ENCODE peak calls at places on chromosomes 5 and 9, in nine cellular contexts. M, O, G, R, P, A, Z, I and S are unnamed samples.

GRCh38 chr5:35131723-35132122 is 84.0 kb upstream of the AGXT2 start:
- DNase-seq in G (no peak), R (no peak), A (no peak), M (no peak), O (no peak), I (no peak), Z (no peak), P (no peak), S (no peak)

GRCh38 chr5:32325067-32325466 is 12.3 kb upstream of the MTMR12 start:
- DNase-seq in G (no peak), M (no peak), O (no peak), I (no peak), Z (no peak), P (no peak), R (no peak), A (peak; percentile 12), S (no peak)

GRCh38 chr9:108761530-108762347 is 94.0 kb downstream of the ACTL7B start:
- DNase-seq in Z (peak; percentile 67), G (peak; percentile 35), I (peak; percentile 32), R (peak; percentile 28), P (no peak), M (peak; percentile 79), A (peak; percentile 50), O (no peak), S (peak; percentile 28)

GRCh38 chr9:32955655-32956478 is 45.6 kb downstream of the APTX start:
- DNase-seq in G (no peak), A (no peak), M (peak; percentile 41), I (no peak), O (no peak), P (no peak), Z (no peak), R (no peak), S (no peak)

GRCh38 chr9:115517335-115518075 is 399.5 kb upstream of the TNC start:
- DNase-seq in Z (no peak), M (no peak), A (peak; percentile 18), P (no peak), O (no peak), R (no peak), I (no peak), G (no peak), S (no peak)

GRCh38 chr9:94865599-94866456 is 139.3 kb downstream of the AOPEP start:
- DNase-seq in P (no peak), A (peak; percentile 61), Z (no peak), O (no peak), G (peak; percentile 73), R (no peak), M (no peak), I (no peak), S (peak; percentile 37)

GRCh38 chr9:106708147-106708838 is 154.7 kb upstream of the ZNF462 start:
- DNase-seq in P (no peak), O (no peak), I (no peak), R (no peak), A (no peak), G (no peak), Z (no peak), M (no peak), S (no peak)

GRCh38 chr9:107431461-107431860 is 58.1 kb downstream of the KLF4 start:
- DNase-seq in Z (no peak), P (no peak), M (no peak), A (no peak), I (no peak), G (no peak), R (no peak), O (no peak), S (no peak)

GRCh38 chr9:89877051-89878002 is 272.5 kb downstream of the GADD45G start:
- DNase-seq in I (no peak), M (no peak), Z (no peak), P (peak; percentile 46), A (no peak), G (peak; percentile 42), R (no peak), O (no peak), S (no peak)

GRCh38 chr9:106860731-106861584 is 2.0 kb upstream of the ZNF462 start:
- DNase-seq in G (peak; percentile 66), A (peak; percentile 41), M (peak; percentile 83), I (no peak), P (peak; percentile 75), Z (peak; percentile 46), O (no peak), R (no peak), S (peak; percentile 42)

GRCh38 chr5:159601216-159601615 is 270.9 kb upstream of the IL12B start:
- DNase-seq in Z (no peak), I (no peak), A (peak; percentile 8), P (no peak), O (no peak), R (no peak), G (no peak), M (no peak), S (no peak)

GRCh38 chr9:84652496-84653081 is 16.9 kb upstream of the NTRK2 start:
- DNase-seq in M (no peak), G (no peak), I (no peak), A (peak; percentile 15), R (no peak), Z (no peak), O (no peak), P (no peak), S (no peak)
- TF ChIP-seq CTCF in M (peak; percentile 13), G (no peak), I (no peak), A (no peak), R (no peak), Z (no peak), O (no peak), P (no peak), S (no peak)

DNA sequence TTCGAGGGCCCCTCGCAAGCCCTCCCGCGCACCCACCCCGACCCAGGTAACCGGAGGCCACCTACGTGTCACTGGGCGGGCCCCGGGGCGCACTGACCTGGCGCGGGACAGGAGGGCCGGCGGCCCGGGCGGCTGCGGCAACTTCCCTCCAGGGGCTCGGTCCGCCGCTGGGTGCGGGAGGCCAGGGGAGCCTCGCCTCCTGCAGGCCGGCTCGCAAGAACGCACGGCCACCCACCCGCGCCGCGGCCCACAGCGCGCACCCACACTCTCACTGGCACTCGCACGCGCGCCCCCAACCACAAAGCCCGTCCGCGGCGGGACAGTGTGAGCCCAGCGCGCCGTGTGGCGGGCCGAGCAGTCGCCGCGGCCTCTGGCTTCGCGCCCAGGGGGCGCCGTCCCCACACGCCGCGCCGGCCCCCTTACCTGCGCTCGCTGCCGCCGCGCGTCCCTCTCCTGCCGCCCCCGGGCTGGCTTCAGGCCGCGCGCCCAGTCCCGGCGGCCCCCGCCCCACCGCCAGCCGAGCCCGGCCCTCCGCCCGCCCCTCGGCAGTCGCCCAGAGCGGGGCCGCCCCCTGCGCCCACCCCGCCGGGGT is 430 bp downstream of the LPAR1 start:
- DNase-seq in O (peak; percentile 28), R (no peak), Z (peak; percentile 68), A (peak; percentile 35), G (peak; percentile 69), M (peak; percentile 82), P (peak; percentile 76), I (no peak), S (peak; percentile 21)
- TF ChIP-seq CTCF in O (no peak), R (peak; percentile 51), Z (peak; percentile 48), A (no peak), G (no peak), M (no peak), P (no peak), I (no peak), S (no peak)

DNA sequence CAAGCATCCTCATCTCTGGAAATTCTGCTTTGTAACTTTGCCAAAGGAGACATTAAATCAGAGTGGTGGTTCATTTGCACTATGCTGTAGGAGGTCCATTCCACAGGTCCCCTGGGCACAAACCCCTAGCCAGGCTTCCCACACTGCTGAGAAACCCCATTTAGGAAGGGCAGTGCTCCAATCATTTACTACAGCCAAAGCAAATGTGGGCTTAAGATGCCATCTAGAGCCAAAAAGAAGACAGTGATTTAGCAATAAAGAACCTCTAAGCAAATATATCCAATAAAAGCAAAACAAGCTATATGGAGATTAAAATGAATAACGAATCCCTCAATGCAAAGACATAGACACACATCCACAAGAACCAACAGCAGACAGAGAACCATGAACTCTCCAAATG is 129.0 kb upstream of the ALDH1B1 start:
- DNase-seq in P (no peak), M (peak; percentile 48), G (no peak), O (no peak), Z (no peak), I (peak; percentile 16), A (peak; percentile 42), R (no peak), S (no peak)
- TF ChIP-seq CTCF in P (no peak), M (peak; percentile 53), G (no peak), O (no peak), Z (no peak), I (peak; percentile 28), A (peak; percentile 28), R (peak; percentile 35), S (peak; percentile 16)

GRCh38 chr5:38751103-38751502 is 94.7 kb upstream of the OSMR start:
- DNase-seq in A (no peak), Z (no peak), R (no peak), G (no peak), P (no peak), I (no peak), O (no peak), M (peak; percentile 43), S (no peak)
- TF ChIP-seq CTCF in A (peak; percentile 6), Z (no peak), R (peak; percentile 33), G (no peak), P (no peak), I (no peak), O (no peak), M (peak; percentile 65), S (no peak)

GRCh38 chr5:142694092-142694856 is 8.4 kb upstream of the FGF1 start:
- DNase-seq in G (no peak), Z (no peak), M (peak; percentile 41), A (no peak), P (no peak), O (no peak), I (no peak), R (no peak), S (no peak)
- TF ChIP-seq CTCF in G (no peak), Z (peak; percentile 52), M (peak; percentile 52), A (peak; percentile 19), P (no peak), O (no peak), I (peak; percentile 20), R (peak; percentile 22), S (peak; percentile 19)

DNA sequence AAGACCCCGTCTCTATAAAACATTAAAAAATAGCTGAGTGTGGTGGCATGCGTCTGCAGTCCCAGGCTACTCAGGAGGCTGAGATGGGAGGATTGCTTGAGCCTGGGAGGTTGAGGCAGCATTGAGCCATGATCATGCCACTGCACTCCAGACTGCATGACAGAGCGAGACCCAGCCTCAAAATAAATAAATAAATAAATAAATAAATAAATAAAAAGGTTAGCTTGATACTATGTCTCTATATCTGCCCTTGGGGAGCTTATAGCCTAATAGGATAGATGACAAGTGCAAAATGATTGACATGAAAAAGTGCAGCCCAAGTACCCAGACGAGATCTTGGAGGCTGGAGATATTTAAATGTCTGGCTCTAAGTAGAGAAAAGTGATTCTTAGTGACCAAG is 122.6 kb downstream of the PDE4D start:
- DNase-seq in M (no peak), A (no peak), O (no peak), I (no peak), R (no peak), P (no peak), G (no peak), Z (no peak), S (no peak)
- TF ChIP-seq CTCF in M (no peak), A (no peak), O (no peak), I (no peak), R (no peak), P (no peak), G (no peak), Z (no peak), S (no peak)